ENCODE peak calls at places on chromosomes 7 and 10, in eight cellular contexts. V is Daoy; F is neural crest cell; G is activated CD4-positive, alpha-beta T cell treated with anti-CD3 and anti-CD28 coated beads, Interleukin-2, amount 50 U/mL, for 1 hour; A is NCI-H748 treated with DMSO at 0.1 percent for 48 hours; E is AG08395; Z is iPS-NIHi11; P is KBM-7. R is an unnamed sample.

GRCh38 chr7:107857541-107857912 is 33.5 kb upstream of the DLD start:
- DNase-seq in G (no peak), V (no peak), A (no peak), F (no peak), Z (no peak), P (no peak), E (peak), R (no peak)

GRCh38 chr7:118473271-118473670 is 248.8 kb downstream of the ANKRD7 start:
- DNase-seq in P (no peak), Z (no peak), E (no peak), V (no peak), A (no peak), F (no peak), G (no peak), R (no peak)

GRCh38 chr7:94512735-94513564 is 3.3 kb downstream of the CASD1 start:
- DNase-seq in A (no peak), E (no peak), Z (no peak), P (no peak), F (no peak), V (no peak), G (no peak), R (no peak)

GRCh38 chr10:131231323-131231964 is 80.1 kb downstream of the TCERG1L start:
- DNase-seq in F (no peak), G (no peak), E (no peak), P (no peak), V (no peak), A (no peak), Z (no peak), R (no peak)

GRCh38 chr7:10022957-10023356 is 950.7 kb upstream of the PHF14 start:
- DNase-seq in E (no peak), Z (peak), F (no peak), A (peak), G (no peak), P (no peak), V (no peak), R (no peak)

GRCh38 chr7:127715901-127716300 is 63.9 kb downstream of the SND1 start:
- DNase-seq in F (no peak), V (no peak), P (no peak), E (no peak), Z (no peak), A (no peak), G (no peak), R (no peak)

GRCh38 chr10:102678842-102679289 is 34.6 kb downstream of the TRIM8 start:
- DNase-seq in Z (peak), G (no peak), V (peak), F (peak), A (peak), P (peak), E (peak), R (no peak)

GRCh38 chr10:132986576-132986975 is 44.2 kb upstream of the CFAP46 start:
- DNase-seq in E (no peak), G (no peak), A (no peak), V (no peak), F (no peak), P (no peak), Z (no peak), R (no peak)

GRCh38 chr10:101783736-101784118 is 481 bp upstream of the NPM3 start:
- DNase-seq in G (no peak), Z (peak), V (no peak), A (no peak), F (no peak), P (no peak), E (no peak), R (no peak)

GRCh38 chr7:131507592-131508331 is 48.7 kb downstream of the PODXL start:
- DNase-seq in V (peak), P (peak), A (peak), F (peak), E (peak), G (peak), Z (peak), R (peak)

GRCh38 chr10:70902659-70903261 is 14.4 kb upstream of the PCBD1 start:
- DNase-seq in V (no peak), G (no peak), F (no peak), A (no peak), P (no peak), Z (peak), E (no peak), R (no peak)

GRCh38 chr10:34808789-34809745 is 6.0 kb downstream of the PARD3 start:
- DNase-seq in G (no peak), Z (no peak), V (peak), E (peak), A (peak), F (peak), P (no peak), R (no peak)

GRCh38 chr7:83466956-83467355 is 182.0 kb downstream of the SEMA3E start:
- DNase-seq in F (no peak), E (no peak), A (no peak), G (no peak), Z (no peak), V (no peak), P (no peak), R (no peak)

GRCh38 chr7:143456992-143457793 is 13.9 kb downstream of the TAS2R60 start:
- DNase-seq in E (peak), V (no peak), A (no peak), P (no peak), Z (no peak), G (no peak), F (no peak), R (no peak)

GRCh38 chr7:127250312-127251047 is 2.3 kb downstream of the GRM8 start:
- DNase-seq in A (no peak), F (no peak), G (no peak), P (peak), Z (no peak), V (peak), E (no peak), R (no peak)

GRCh38 chr10:91880310-91880709 is 29.0 kb downstream of the FGFBP3 start:
- DNase-seq in A (no peak), G (no peak), E (peak), Z (peak), P (no peak), V (no peak), F (no peak), R (no peak)

GRCh38 chr7:97012293-97013005 is 7.1 kb downstream of the DLX6 start:
- DNase-seq in P (no peak), A (no peak), E (no peak), F (no peak), V (no peak), G (no peak), Z (no peak), R (no peak)

GRCh38 chr10:78462728-78463228 is 429.1 kb downstream of the RPS24 start:
- DNase-seq in E (no peak), G (no peak), V (no peak), Z (no peak), P (no peak), A (no peak), F (no peak), R (no peak)

GRCh38 chr7:11252705-11253272 is 279.1 kb downstream of the PHF14 start:
- DNase-seq in E (no peak), Z (no peak), F (no peak), A (no peak), V (no peak), G (no peak), P (peak), R (no peak)

GRCh38 chr7:83468251-83468739 is 180.6 kb downstream of the SEMA3E start:
- DNase-seq in E (peak), Z (peak), G (no peak), P (peak), F (no peak), V (peak), A (no peak), R (no peak)

GRCh38 chr10:21372651-21373410 is 152.7 kb downstream of the SKIDA1 start:
- DNase-seq in V (peak), A (no peak), G (peak), P (peak), E (peak), F (no peak), Z (peak), R (peak)